ENCODE peak calls at places on chromosome 22, in eight cellular contexts. One of them, this sample, is unnamed.

GRCh38 chr22:29979645-29980303 is 96.8 kb downstream of the MTMR3 start:
- DNase-seq in NCI-H460: no peak
- DNase-seq in stimulated activated CD8-positive, alpha-beta memory T cell treated with anti-CD3 and anti-CD28 coated beads, Interleukin-15, amount 100 ng/mL, for 1 hour: no peak
- DNase-seq in activated CD4-positive, alpha-beta T cell treated with anti-CD3 and anti-CD28 coated beads for 4 hours: no peak
- DNase-seq in fibroblast of mammary gland: no peak
- DNase-seq in stimulated activated CD4-positive, alpha-beta T cell treated with anti-CD3 and anti-CD28 coated beads, Interleukin-4, amount 100 ng/mL, for 48 hours: no peak
- DNase-seq in neural progenitor cell: no peak
- DNase-seq in breast epithelium: no peak
- DNase-seq in this sample: no peak

GRCh38 chr22:48047722-48048500 is 1285.5 kb downstream of the TBC1D22A start:
- DNase-seq in NCI-H460: no peak
- DNase-seq in neural progenitor cell: no peak
- DNase-seq in breast epithelium: no peak
- DNase-seq in activated CD4-positive, alpha-beta T cell treated with anti-CD3 and anti-CD28 coated beads for 4 hours: no peak
- DNase-seq in fibroblast of mammary gland: no peak
- DNase-seq in stimulated activated CD8-positive, alpha-beta memory T cell treated with anti-CD3 and anti-CD28 coated beads, Interleukin-15, amount 100 ng/mL, for 1 hour: no peak
- DNase-seq in stimulated activated CD4-positive, alpha-beta T cell treated with anti-CD3 and anti-CD28 coated beads, Interleukin-4, amount 100 ng/mL, for 48 hours: no peak
- DNase-seq in this sample: no peak

GRCh38 chr22:27851974-27852713 is 50.6 kb upstream of the MN1 start:
- DNase-seq in activated CD4-positive, alpha-beta T cell treated with anti-CD3 and anti-CD28 coated beads for 4 hours: no peak
- DNase-seq in neural progenitor cell: peak
- DNase-seq in fibroblast of mammary gland: peak
- DNase-seq in stimulated activated CD4-positive, alpha-beta T cell treated with anti-CD3 and anti-CD28 coated beads, Interleukin-4, amount 100 ng/mL, for 48 hours: no peak
- DNase-seq in NCI-H460: no peak
- DNase-seq in stimulated activated CD8-positive, alpha-beta memory T cell treated with anti-CD3 and anti-CD28 coated beads, Interleukin-15, amount 100 ng/mL, for 1 hour: no peak
- DNase-seq in breast epithelium: no peak
- DNase-seq in this sample: no peak

GRCh38 chr22:24965822-24966626 is 13.5 kb downstream of the KIAA1671 start:
- DNase-seq in neural progenitor cell: no peak
- DNase-seq in stimulated activated CD8-positive, alpha-beta memory T cell treated with anti-CD3 and anti-CD28 coated beads, Interleukin-15, amount 100 ng/mL, for 1 hour: no peak
- DNase-seq in fibroblast of mammary gland: no peak
- DNase-seq in stimulated activated CD4-positive, alpha-beta T cell treated with anti-CD3 and anti-CD28 coated beads, Interleukin-4, amount 100 ng/mL, for 48 hours: no peak
- DNase-seq in NCI-H460: no peak
- DNase-seq in activated CD4-positive, alpha-beta T cell treated with anti-CD3 and anti-CD28 coated beads for 4 hours: no peak
- DNase-seq in breast epithelium: peak
- DNase-seq in this sample: no peak

GRCh38 chr22:31692186-31692886 is 30.3 kb upstream of the PISD start:
- DNase-seq in stimulated activated CD8-positive, alpha-beta memory T cell treated with anti-CD3 and anti-CD28 coated beads, Interleukin-15, amount 100 ng/mL, for 1 hour: no peak
- DNase-seq in activated CD4-positive, alpha-beta T cell treated with anti-CD3 and anti-CD28 coated beads for 4 hours: no peak
- DNase-seq in stimulated activated CD4-positive, alpha-beta T cell treated with anti-CD3 and anti-CD28 coated beads, Interleukin-4, amount 100 ng/mL, for 48 hours: no peak
- DNase-seq in NCI-H460: no peak
- DNase-seq in breast epithelium: no peak
- DNase-seq in neural progenitor cell: no peak
- DNase-seq in fibroblast of mammary gland: peak
- DNase-seq in this sample: no peak

GRCh38 chr22:29167032-29167911 is 38.4 kb upstream of the EMID1 start:
- DNase-seq in breast epithelium: no peak
- DNase-seq in stimulated activated CD8-positive, alpha-beta memory T cell treated with anti-CD3 and anti-CD28 coated beads, Interleukin-15, amount 100 ng/mL, for 1 hour: no peak
- DNase-seq in activated CD4-positive, alpha-beta T cell treated with anti-CD3 and anti-CD28 coated beads for 4 hours: no peak
- DNase-seq in fibroblast of mammary gland: no peak
- DNase-seq in NCI-H460: no peak
- DNase-seq in neural progenitor cell: no peak
- DNase-seq in stimulated activated CD4-positive, alpha-beta T cell treated with anti-CD3 and anti-CD28 coated beads, Interleukin-4, amount 100 ng/mL, for 48 hours: peak
- DNase-seq in this sample: no peak

GRCh38 chr22:30028731-30029130 is 51.5 kb upstream of the HORMAD2 start:
- DNase-seq in fibroblast of mammary gland: no peak
- DNase-seq in activated CD4-positive, alpha-beta T cell treated with anti-CD3 and anti-CD28 coated beads for 4 hours: no peak
- DNase-seq in breast epithelium: peak
- DNase-seq in stimulated activated CD4-positive, alpha-beta T cell treated with anti-CD3 and anti-CD28 coated beads, Interleukin-4, amount 100 ng/mL, for 48 hours: no peak
- DNase-seq in NCI-H460: no peak
- DNase-seq in neural progenitor cell: no peak
- DNase-seq in stimulated activated CD8-positive, alpha-beta memory T cell treated with anti-CD3 and anti-CD28 coated beads, Interleukin-15, amount 100 ng/mL, for 1 hour: no peak
- DNase-seq in this sample: peak

GRCh38 chr22:35685731-35686130 is 31.9 kb upstream of the APOL5 start:
- DNase-seq in stimulated activated CD4-positive, alpha-beta T cell treated with anti-CD3 and anti-CD28 coated beads, Interleukin-4, amount 100 ng/mL, for 48 hours: no peak
- DNase-seq in activated CD4-positive, alpha-beta T cell treated with anti-CD3 and anti-CD28 coated beads for 4 hours: no peak
- DNase-seq in NCI-H460: no peak
- DNase-seq in fibroblast of mammary gland: peak
- DNase-seq in stimulated activated CD8-positive, alpha-beta memory T cell treated with anti-CD3 and anti-CD28 coated beads, Interleukin-15, amount 100 ng/mL, for 1 hour: no peak
- DNase-seq in neural progenitor cell: no peak
- DNase-seq in breast epithelium: no peak
- DNase-seq in this sample: no peak

GRCh38 chr22:22717723-22718122 is 73.3 kb downstream of the GGTLC2 start:
- DNase-seq in breast epithelium: no peak
- DNase-seq in stimulated activated CD4-positive, alpha-beta T cell treated with anti-CD3 and anti-CD28 coated beads, Interleukin-4, amount 100 ng/mL, for 48 hours: no peak
- DNase-seq in activated CD4-positive, alpha-beta T cell treated with anti-CD3 and anti-CD28 coated beads for 4 hours: no peak
- DNase-seq in fibroblast of mammary gland: no peak
- DNase-seq in stimulated activated CD8-positive, alpha-beta memory T cell treated with anti-CD3 and anti-CD28 coated beads, Interleukin-15, amount 100 ng/mL, for 1 hour: no peak
- DNase-seq in neural progenitor cell: no peak
- DNase-seq in NCI-H460: no peak
- DNase-seq in this sample: no peak

GRCh38 chr22:26170795-26171194 is 1.5 kb downstream of the SEZ6L start:
- DNase-seq in activated CD4-positive, alpha-beta T cell treated with anti-CD3 and anti-CD28 coated beads for 4 hours: no peak
- DNase-seq in neural progenitor cell: peak
- DNase-seq in fibroblast of mammary gland: no peak
- DNase-seq in stimulated activated CD4-positive, alpha-beta T cell treated with anti-CD3 and anti-CD28 coated beads, Interleukin-4, amount 100 ng/mL, for 48 hours: no peak
- DNase-seq in breast epithelium: no peak
- DNase-seq in stimulated activated CD8-positive, alpha-beta memory T cell treated with anti-CD3 and anti-CD28 coated beads, Interleukin-15, amount 100 ng/mL, for 1 hour: no peak
- DNase-seq in NCI-H460: peak
- DNase-seq in this sample: no peak

GRCh38 chr22:19635644-19636043 is 78.7 kb upstream of the SEPTIN5 start:
- DNase-seq in stimulated activated CD8-positive, alpha-beta memory T cell treated with anti-CD3 and anti-CD28 coated beads, Interleukin-15, amount 100 ng/mL, for 1 hour: no peak
- DNase-seq in breast epithelium: no peak
- DNase-seq in fibroblast of mammary gland: no peak
- DNase-seq in activated CD4-positive, alpha-beta T cell treated with anti-CD3 and anti-CD28 coated beads for 4 hours: no peak
- DNase-seq in NCI-H460: no peak
- DNase-seq in stimulated activated CD4-positive, alpha-beta T cell treated with anti-CD3 and anti-CD28 coated beads, Interleukin-4, amount 100 ng/mL, for 48 hours: no peak
- DNase-seq in neural progenitor cell: no peak
- DNase-seq in this sample: no peak